ENCODE peak calls at places on chromosomes 5 and 9, in five cellular contexts. H is neural crest cell; E is tibial artery; R is CD4-positive, alpha-beta T cell; O is natural killer cell. P is an unnamed sample.

GRCh38 chr9:123722378-123722777 is 207.5 kb downstream of the DENND1A start:
- DNase-seq in O (no peak), H (no peak), R (no peak), E (no peak), P (no peak)

GRCh38 chr5:139064613-139065012 is 133.6 kb downstream of the SIL1 start:
- DNase-seq in H (no peak), E (no peak), O (no peak), R (no peak), P (no peak)

GRCh38 chr5:180873628-180874520 is 12.8 kb upstream of the ZFP62 start:
- DNase-seq in R (no peak), H (no peak), E (no peak), O (no peak), P (no peak)

GRCh38 chr9:135380321-135380960 is 99.1 kb upstream of the PPP1R26 start:
- DNase-seq in E (no peak), O (no peak), R (no peak), H (no peak), P (no peak)

GRCh38 chr9:84230355-84231136 is 110.0 kb downstream of the SLC28A3 start:
- DNase-seq in H (peak), E (no peak), R (no peak), O (no peak), P (no peak)

GRCh38 chr9:127711226-127711701 is 4.2 kb downstream of the PTRH1 start:
- DNase-seq in O (no peak), R (no peak), E (no peak), H (no peak), P (no peak)

GRCh38 chr9:84947412-84947972 is 278.0 kb downstream of the NTRK2 start:
- DNase-seq in O (no peak), R (no peak), E (no peak), H (no peak), P (no peak)

GRCh38 chr5:57491369-57491965 is 8.9 kb upstream of the ACTBL2 start:
- DNase-seq in R (no peak), E (no peak), O (no peak), H (no peak), P (no peak)

GRCh38 chr5:73623929-73624404 is 2.0 kb upstream of the ARHGEF28 start:
- DNase-seq in E (no peak), R (no peak), O (no peak), H (no peak), P (no peak)

GRCh38 chr9:108837530-108837929 is 18.3 kb downstream of the ACTL7B start:
- DNase-seq in H (no peak), O (no peak), E (no peak), R (no peak), P (no peak)

GRCh38 chr5:1161832-1162229 is 39.6 kb upstream of the SLC6A19 start:
- DNase-seq in H (no peak), O (no peak), R (no peak), E (no peak), P (no peak)

GRCh38 chr9:98740226-98740881 is 31.6 kb upstream of the GABBR2 start:
- DNase-seq in H (no peak), R (no peak), O (no peak), E (no peak), P (no peak)

P was measured in memory B cell.